ENCODE peak calls at places on chromosomes 2 and 18, in six cellular contexts. A is AML-193; Z is bronchial epithelial cell; K is OCI-LY7; B is AG10803; V is activated T-cell treated with anti-CD3 and anti-CD28 coated beads, Interleukin-2, amount 50 U/mL, for 1 hour. R is an unnamed sample.

GRCh38 chr18:75287006-75287405 is 76.4 kb downstream of the TSHZ1 start:
- DNase-seq in Z (no peak), B (no peak), V (no peak), K (no peak), A (no peak), R (no peak)

GRCh38 chr18:26004827-26005226 is 85.6 kb downstream of the SS18 start:
- DNase-seq in B (no peak), Z (no peak), K (no peak), V (no peak), A (no peak), R (no peak)

GRCh38 chr2:101850991-101851390 is 140.8 kb upstream of the IL1R2 start:
- DNase-seq in V (no peak), K (no peak), B (no peak), A (no peak), Z (no peak), R (no peak)

GRCh38 chr18:36572135-36572856 is 256.5 kb downstream of the TPGS2 start:
- DNase-seq in B (peak; percentile 66), Z (peak; percentile 46), K (peak; percentile 21), V (no peak), A (no peak), R (peak; percentile 43)

GRCh38 chr2:104969564-104969963 is 68.3 kb upstream of the MRPS9 start:
- DNase-seq in Z (peak; percentile 91), V (no peak), A (no peak), B (no peak), K (peak; percentile 8), R (peak; percentile 25)

GRCh38 chr2:45494275-45494977 is 116.6 kb downstream of the SRBD1 start:
- DNase-seq in K (peak; percentile 88), V (no peak), A (peak; percentile 56), Z (peak; percentile 63), B (peak; percentile 78), R (peak; percentile 72)

GRCh38 chr2:40120021-40120420 is 331.9 kb downstream of the SLC8A1 start:
- DNase-seq in V (no peak), B (no peak), Z (no peak), K (no peak), A (no peak), R (no peak)

GRCh38 chr18:6504605-6505510 is 90.1 kb upstream of the L3MBTL4 start:
- DNase-seq in K (no peak), A (no peak), B (no peak), Z (no peak), V (no peak), R (no peak)

GRCh38 chr2:194385376-194385775 is 1271.7 kb upstream of the SLC39A10 start:
- DNase-seq in Z (no peak), B (no peak), K (no peak), A (no peak), V (no peak), R (no peak)

GRCh38 chr2:206984206-206984605 is 44.9 kb downstream of the CPO start:
- DNase-seq in Z (peak; percentile 18), B (no peak), K (no peak), A (peak; percentile 79), V (no peak), R (peak; percentile 47)

GRCh38 chr2:23330214-23330613 is 54.8 kb upstream of the KLHL29 start:
- DNase-seq in K (no peak), V (no peak), A (no peak), Z (peak; percentile 26), B (no peak), R (peak; percentile 56)

GRCh38 chr18:24414349-24415003 is 12.0 kb upstream of the IMPACT start:
- DNase-seq in B (no peak), A (no peak), Z (no peak), V (no peak), K (no peak), R (no peak)

GRCh38 chr2:175167076-175167791 is 769 bp downstream of the ATF2 start:
- DNase-seq in K (peak; percentile 23), A (no peak), V (no peak), B (peak; percentile 37), Z (no peak), R (no peak)

GRCh38 chr2:213002383-213002782 is 149.0 kb downstream of the IKZF2 start:
- DNase-seq in V (no peak), B (no peak), K (no peak), A (no peak), Z (no peak), R (no peak)

GRCh38 chr2:94871226-94872087 is at the start of gene TEKT4:
- DNase-seq in K (no peak), A (no peak), V (no peak), Z (no peak), B (no peak), R (peak; percentile 15)

GRCh38 chr2:8457092-8457481 is 224.8 kb upstream of the ID2 start:
- DNase-seq in B (no peak), Z (no peak), K (no peak), V (peak; percentile 45), A (no peak), R (no peak)

GRCh38 chr2:53036196-53036595 is 731.4 kb upstream of the CHAC2 start:
- DNase-seq in A (no peak), K (no peak), B (peak; percentile 68), V (no peak), Z (no peak), R (no peak)

GRCh38 chr2:144084114-144084661 is 435.7 kb downstream of the ZEB2 start:
- DNase-seq in V (no peak), K (no peak), Z (peak; percentile 61), A (no peak), B (peak; percentile 81), R (no peak)

GRCh38 chr2:46376586-46377286 is 79.5 kb downstream of the EPAS1 start:
- DNase-seq in A (no peak), V (no peak), K (no peak), B (no peak), Z (no peak), R (no peak)

GRCh38 chr2:132037527-132038178 is 124.1 kb downstream of the ANKRD30BL start:
- DNase-seq in K (peak; percentile 8), V (no peak), A (no peak), B (no peak), Z (no peak), R (no peak)

GRCh38 chr18:63779386-63779785 is 4.2 kb downstream of the SERPINB7 start:
- DNase-seq in B (no peak), K (no peak), Z (peak; percentile 92), V (no peak), A (no peak), R (no peak)

GRCh38 chr2:69683170-69683971 is 39.8 kb upstream of the AAK1 start:
- DNase-seq in B (peak; percentile 74), V (no peak), A (peak; percentile 18), K (no peak), Z (peak; percentile 73), R (peak; percentile 82)

GRCh38 chr2:9422321-9423099 is 818 bp downstream of the ITGB1BP1 start:
- DNase-seq in Z (no peak), A (peak; percentile 22), K (peak; percentile 74), B (peak; percentile 35), V (peak; percentile 59), R (peak; percentile 68)

GRCh38 chr2:170821631-170822291 is 5.1 kb downstream of the GAD1 start:
- DNase-seq in A (no peak), V (no peak), B (no peak), Z (no peak), K (no peak), R (no peak)

GRCh38 chr2:199131256-199131655 is 326.5 kb downstream of the SATB2 start:
- DNase-seq in Z (no peak), K (no peak), A (no peak), V (no peak), B (no peak), R (no peak)

GRCh38 chr2:23653326-23653725 is 268.3 kb downstream of the KLHL29 start:
- DNase-seq in V (no peak), Z (no peak), A (no peak), K (no peak), B (no peak), R (no peak)

GRCh38 chr18:28175930-28176673 is 828 bp downstream of the CDH2 start:
- DNase-seq in B (no peak), K (no peak), Z (no peak), V (no peak), A (no peak), R (no peak)

GRCh38 chr2:232129483-232129882 is 168.0 kb downstream of the DIS3L2 start:
- DNase-seq in B (no peak), A (no peak), Z (no peak), K (no peak), V (no peak), R (no peak)